ENCODE peak calls at places on chromosomes 7 and 10, in eight cellular contexts. P, R, O, S, X, E, N and Z are unnamed samples.

GRCh38 chr10:22365644-22366565 is 20.6 kb downstream of the SPAG6 start:
- DNase-seq in S (no peak), N (no peak), O (no peak), E (no peak), P (no peak), X (no peak), R (no peak), Z (no peak)

GRCh38 chr7:110839866-110840265 is 251.1 kb upstream of the LRRN3 start:
- DNase-seq in E (peak; percentile 32), N (peak; percentile 33), X (no peak), S (peak; percentile 45), R (no peak), P (no peak), O (no peak), Z (no peak)

GRCh38 chr10:124349231-124349992 is 69.3 kb downstream of the OAT start:
- DNase-seq in O (no peak), N (no peak), R (no peak), E (no peak), X (peak; percentile 27), S (no peak), P (no peak), Z (no peak)

GRCh38 chr7:22142593-22142992 is 196.9 kb upstream of the CDCA7L start:
- DNase-seq in O (no peak), P (no peak), R (no peak), E (no peak), N (no peak), X (no peak), S (no peak), Z (no peak)

GRCh38 chr10:116080553-116080952 is 192.5 kb downstream of the GFRA1 start:
- DNase-seq in N (no peak), R (no peak), X (peak; percentile 70), O (no peak), P (no peak), E (no peak), S (peak; percentile 70), Z (no peak)

GRCh38 chr10:4733150-4733842 is 92.7 kb upstream of the AKR1E2 start:
- DNase-seq in S (no peak), O (no peak), N (no peak), X (no peak), E (no peak), P (no peak), R (peak; percentile 78), Z (peak; percentile 95)

GRCh38 chr7:141466151-141466904 is 84.9 kb upstream of the AGK start:
- DNase-seq in S (no peak), E (no peak), O (no peak), P (no peak), X (no peak), R (no peak), N (no peak), Z (no peak)

GRCh38 chr7:129975309-129975708 is 22.5 kb upstream of the UBE2H start:
- DNase-seq in X (no peak), N (no peak), O (no peak), S (no peak), R (no peak), P (no peak), E (no peak), Z (no peak)

GRCh38 chr7:100584677-100585510 is 1.0 kb downstream of the LRCH4 start:
- DNase-seq in X (peak; percentile 84), O (no peak), N (peak; percentile 80), S (peak; percentile 80), P (peak; percentile 59), E (no peak), R (peak; percentile 36), Z (peak; percentile 10)
- H3K27ac ChIP-seq in X (no peak overlapping the region), O (peak overlapping the region; percentile 94), N (peak overlapping the region; percentile 40), S (peak overlapping the region; percentile 99), P (peak overlapping the region; percentile 98), E (peak overlapping the region; percentile 87), R (peak overlapping the region; percentile 88), Z (peak overlapping the region; percentile 96)

GRCh38 chr7:116209561-116210070 is 723 bp upstream of the TES start:
- DNase-seq in P (no peak), R (no peak), N (no peak), O (no peak), S (no peak), X (no peak), E (no peak), Z (no peak)
- H3K27ac ChIP-seq in P (no peak overlapping the region), R (no peak overlapping the region), N (no peak overlapping the region), O (peak overlapping the region; percentile 87), S (no peak overlapping the region), X (no peak overlapping the region), E (no peak overlapping the region), Z (peak overlapping the region; percentile 99)

GRCh38 chr10:73655990-73656298 is at the start of gene SYNPO2L:
- DNase-seq in X (no peak), N (peak; percentile 78), P (no peak), E (no peak), O (no peak), R (no peak), S (no peak), Z (no peak)
- H3K27ac ChIP-seq in X (no peak within 1 kb of the TSS), N (peak within 1 kb of the TSS; percentile 99), P (no peak within 1 kb of the TSS), E (no peak within 1 kb of the TSS), O (peak within 1 kb of the TSS; percentile 91), R (no peak within 1 kb of the TSS), S (no peak within 1 kb of the TSS), Z (no peak within 1 kb of the TSS)

GRCh38 chr7:30840176-30841024 is 69.2 kb downstream of the MINDY4 start:
- DNase-seq in S (no peak), X (no peak), E (no peak), N (no peak), R (no peak), P (no peak), O (no peak), Z (no peak)
- H3K27ac ChIP-seq in S (no peak overlapping the region), X (no peak overlapping the region), E (no peak overlapping the region), N (peak overlapping the region; percentile 17), R (no peak overlapping the region), P (no peak overlapping the region), O (no peak overlapping the region), Z (no peak overlapping the region)